ENCODE peak calls at places on chromosome 18, in ten cellular contexts. G is spleen, E is B cell, D is suprapubic skin, Q is choroid plexus epithelial cell, J is Peyer's patch, I is cardiac fibroblast, R is bronchial epithelial cell, W is nephron progenitor cell, M is lower leg skin. T is an unnamed sample.

GRCh38 chr18:79523221-79523737 is 127.5 kb downstream of the NFATC1 start:
- DNase-seq in G (peak; percentile 71), E (no peak), D (no peak), Q (no peak), J (peak; percentile 60), I (no peak), R (no peak), W (no peak), M (no peak), T (no peak)

GRCh38 chr18:48297139-48297538 is 112.0 kb downstream of the ZBTB7C start:
- DNase-seq in G (no peak), E (no peak), D (no peak), Q (no peak), J (no peak), I (no peak), R (peak; percentile 48), W (no peak), M (no peak), T (no peak)

GRCh38 chr18:78713726-78714125 is 265.9 kb upstream of the SALL3 start:
- DNase-seq in G (peak; percentile 69), E (no peak), D (peak; percentile 18), Q (no peak), J (no peak), I (no peak), R (no peak), W (no peak), M (no peak), T (no peak)

GRCh38 chr18:13625843-13626543 is 100.4 kb downstream of the FAM210A start:
- DNase-seq in G (no peak), E (no peak), D (peak; percentile 52), Q (no peak), J (no peak), I (no peak), R (no peak), W (no peak), M (no peak), T (no peak)

GRCh38 chr18:3726241-3726951 is 276.4 kb downstream of the TGIF1 start:
- DNase-seq in G (no peak), E (no peak), D (no peak), Q (no peak), J (no peak), I (no peak), R (no peak), W (no peak), M (no peak), T (no peak)

GRCh38 chr18:61702007-61702406 is 190.8 kb downstream of the RNF152 start:
- DNase-seq in G (no peak), E (no peak), D (no peak), Q (peak; percentile 51), J (no peak), I (peak; percentile 89), R (peak; percentile 85), W (no peak), M (no peak), T (no peak)

GRCh38 chr18:23694642-23695430 is 5.6 kb downstream of the LAMA3 start:
- DNase-seq in G (no peak), E (no peak), D (no peak), Q (no peak), J (no peak), I (no peak), R (peak; percentile 66), W (no peak), M (no peak), T (no peak)

GRCh38 chr18:32889620-32890593 is 117.1 kb upstream of the KLHL14 start:
- DNase-seq in G (no peak), E (no peak), D (no peak), Q (no peak), J (no peak), I (no peak), R (no peak), W (no peak), M (no peak), T (no peak)

GRCh38 chr18:6561893-6562292 is 147.2 kb upstream of the L3MBTL4 start:
- DNase-seq in G (no peak), E (no peak), D (no peak), Q (peak; percentile 46), J (no peak), I (no peak), R (no peak), W (no peak), M (no peak), T (no peak)

GRCh38 chr18:43888601-43889000 is 611.3 kb upstream of the SYT4 start:
- DNase-seq in G (no peak), E (no peak), D (no peak), Q (peak; percentile 26), J (no peak), I (peak; percentile 62), R (no peak), W (no peak), M (no peak), T (no peak)

GRCh38 chr18:67516432-67517223 is at the start of gene DSEL:
- DNase-seq in G (peak; percentile 99), E (peak; percentile 96), D (peak; percentile 99), Q (peak; percentile 98), J (peak; percentile 90), I (peak; percentile 97), R (peak; percentile 66), W (peak; percentile 100), M (peak; percentile 96), T (peak; percentile 99)

DNA sequence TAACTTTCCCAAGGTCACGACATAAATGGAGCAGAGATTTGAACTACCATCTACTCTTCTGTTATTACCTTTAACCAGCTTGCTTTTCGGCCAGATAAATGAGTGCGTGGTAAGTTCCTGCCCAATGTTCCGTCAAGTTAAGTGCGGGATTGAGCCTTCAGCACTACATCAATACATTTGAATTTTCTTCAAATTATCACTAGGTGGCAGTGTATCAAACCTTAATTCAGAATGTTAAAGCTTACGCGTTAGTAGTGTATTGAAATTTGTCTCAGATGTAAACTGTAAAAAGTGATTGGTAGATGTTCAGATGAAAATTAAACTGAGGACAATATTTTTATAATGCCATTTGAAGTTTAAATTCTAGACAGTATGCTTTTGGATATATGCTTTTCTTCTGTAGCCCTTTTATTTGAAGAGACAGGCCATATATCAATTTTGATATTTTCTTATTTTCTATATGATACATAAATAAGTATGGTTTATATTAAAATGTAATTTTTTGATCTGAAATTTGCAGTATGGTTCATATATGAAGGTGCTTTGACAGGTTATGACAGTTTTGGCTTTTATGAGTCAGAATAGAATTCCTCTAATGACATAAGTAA is 681.3 kb downstream of the ADCYAP1 start:
- DNase-seq in G (no peak), E (no peak), D (no peak), Q (peak; percentile 62), J (no peak), I (peak; percentile 45), R (peak; percentile 52), W (peak; percentile 10), M (no peak), T (peak; percentile 1)
- TF ChIP-seq CTCF in G (no peak), E (peak; percentile 77), D (peak; percentile 33), Q (peak; percentile 57), J (peak; percentile 37), I (peak; percentile 40), R (peak; percentile 45), W (peak; percentile 51), M (no peak), T (peak; percentile 71)

GRCh38 chr18:45688834-45689233 is 35.1 kb upstream of the SLC14A1 start:
- DNase-seq in G (peak; percentile 81), E (no peak), D (no peak), Q (peak; percentile 60), J (peak; percentile 63), I (no peak), R (no peak), W (no peak), M (no peak), T (no peak)
- TF ChIP-seq CTCF in G (no peak), E (no peak), D (no peak), Q (peak; percentile 22), J (no peak), I (no peak), R (no peak), W (no peak), M (no peak), T (no peak)

DNA sequence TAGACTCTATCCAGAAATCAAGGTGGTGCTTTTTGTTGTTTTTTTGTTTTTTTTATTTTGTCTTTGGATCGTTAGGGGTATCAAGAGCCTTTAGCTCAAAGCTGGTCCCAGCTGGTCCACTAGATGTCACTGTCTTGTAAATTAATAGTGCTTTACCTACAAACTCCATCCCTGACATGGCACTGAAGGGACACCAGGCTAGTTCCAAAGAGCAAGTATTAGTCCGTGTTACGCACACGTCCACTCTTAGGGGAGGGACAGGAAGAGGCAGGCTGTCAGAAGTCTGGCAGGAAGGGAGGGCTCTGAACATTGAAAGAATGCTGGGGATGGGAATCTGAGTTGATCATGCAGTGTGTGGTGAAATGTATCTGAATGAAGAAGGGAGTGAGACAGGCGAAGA is 85.9 kb upstream of the CCBE1 start:
- DNase-seq in G (no peak), E (no peak), D (no peak), Q (peak; percentile 84), J (no peak), I (peak; percentile 88), R (peak; percentile 58), W (peak; percentile 16), M (peak; percentile 34), T (peak; percentile 3)
- TF ChIP-seq CTCF in G (peak; percentile 8), E (peak; percentile 58), D (peak; percentile 30), Q (peak; percentile 75), J (peak; percentile 27), I (peak; percentile 69), R (peak; percentile 71), W (peak; percentile 39), M (no peak), T (peak; percentile 60)

GRCh38 chr18:58671122-58671940 is at the start of gene MALT1:
- DNase-seq in G (peak; percentile 99), E (peak; percentile 96), D (peak; percentile 94), Q (peak; percentile 89), J (peak; percentile 94), I (peak; percentile 89), R (peak; percentile 76), W (peak; percentile 99), M (peak; percentile 90), T (peak; percentile 96)
- TF ChIP-seq CTCF in G (no peak), E (no peak), D (no peak), Q (no peak), J (peak; percentile 24), I (no peak), R (no peak), W (no peak), M (no peak), T (peak; percentile 21)

GRCh38 chr18:8454136-8454535 is 155.1 kb upstream of the RAB12 start:
- DNase-seq in G (no peak), E (no peak), D (peak; percentile 7), Q (no peak), J (no peak), I (no peak), R (no peak), W (no peak), M (no peak), T (no peak)

GRCh38 chr18:8453528-8453927 is 155.7 kb upstream of the RAB12 start:
- DNase-seq in G (no peak), E (no peak), D (peak; percentile 35), Q (no peak), J (no peak), I (no peak), R (no peak), W (no peak), M (no peak), T (no peak)

GRCh38 chr18:8448091-8448490 is 161.1 kb upstream of the RAB12 start:
- DNase-seq in G (no peak), E (no peak), D (no peak), Q (no peak), J (no peak), I (peak; percentile 68), R (peak; percentile 66), W (no peak), M (no peak), T (no peak)

GRCh38 chr18:8450898-8451665 is 158.2 kb upstream of the RAB12 start:
- DNase-seq in G (peak; percentile 81), E (no peak), D (peak; percentile 69), Q (no peak), J (no peak), I (no peak), R (no peak), W (no peak), M (no peak), T (no peak)

GRCh38 chr18:8450013-8450412 is 159.2 kb upstream of the RAB12 start:
- DNase-seq in G (no peak), E (no peak), D (peak; percentile 35), Q (peak; percentile 13), J (no peak), I (no peak), R (no peak), W (no peak), M (no peak), T (no peak)
- TF ChIP-seq CTCF in G (no peak), E (peak; percentile 38), D (no peak), Q (peak; percentile 73), J (no peak), I (peak; percentile 57), R (peak; percentile 61), W (peak; percentile 43), M (no peak), T (peak; percentile 62)